ENCODE peak calls at places on chromosomes 12 and 14, in nine cellular contexts. One of them, this sample, is unnamed.

GRCh38 chr14:22386924-22387775 is 201.9 kb downstream of the DAD1 start:
- DNase-seq in PC-3: peak
- DNase-seq in HepG2: peak
- DNase-seq in mesenchymal stem cell: peak
- DNase-seq in IMR-90: peak
- DNase-seq in H9: peak
- DNase-seq in endothelial cell of umbilical vein: peak
- DNase-seq in fibroblast of lung: peak
- DNase-seq in GM23248: peak
- DNase-seq in this sample: peak

GRCh38 chr12:50033317-50033679 is 8.0 kb upstream of the RACGAP1 start:
- DNase-seq in PC-3: no peak
- DNase-seq in HepG2: no peak
- DNase-seq in mesenchymal stem cell: no peak
- DNase-seq in IMR-90: no peak
- DNase-seq in H9: no peak
- DNase-seq in endothelial cell of umbilical vein: no peak
- DNase-seq in fibroblast of lung: no peak
- DNase-seq in GM23248: no peak
- DNase-seq in this sample: no peak

GRCh38 chr12:45912774-45913173 is 77.6 kb downstream of the SCAF11 start:
- DNase-seq in PC-3: no peak
- DNase-seq in HepG2: no peak
- DNase-seq in mesenchymal stem cell: no peak
- DNase-seq in IMR-90: no peak
- DNase-seq in H9: no peak
- DNase-seq in endothelial cell of umbilical vein: peak
- DNase-seq in fibroblast of lung: no peak
- DNase-seq in GM23248: no peak
- DNase-seq in this sample: no peak

GRCh38 chr14:20998674-20999366 is at the start of gene SLC39A2:
- DNase-seq in PC-3: peak
- DNase-seq in HepG2: no peak
- DNase-seq in mesenchymal stem cell: peak
- DNase-seq in IMR-90: peak
- DNase-seq in H9: peak
- DNase-seq in endothelial cell of umbilical vein: no peak
- DNase-seq in fibroblast of lung: peak
- DNase-seq in GM23248: peak
- DNase-seq in this sample: peak

GRCh38 chr12:18750087-18750486 is 12.2 kb downstream of the CAPZA3 start:
- DNase-seq in PC-3: peak
- DNase-seq in HepG2: no peak
- DNase-seq in mesenchymal stem cell: peak
- DNase-seq in IMR-90: peak
- DNase-seq in H9: no peak
- DNase-seq in endothelial cell of umbilical vein: no peak
- DNase-seq in fibroblast of lung: peak
- DNase-seq in GM23248: peak
- DNase-seq in this sample: peak

GRCh38 chr12:49808686-49809368 is 19.4 kb downstream of the NCKAP5L start:
- DNase-seq in PC-3: no peak
- DNase-seq in HepG2: no peak
- DNase-seq in mesenchymal stem cell: peak
- DNase-seq in IMR-90: peak
- DNase-seq in H9: no peak
- DNase-seq in endothelial cell of umbilical vein: no peak
- DNase-seq in fibroblast of lung: no peak
- DNase-seq in GM23248: peak
- DNase-seq in this sample: peak

GRCh38 chr12:104534162-104534856 is 77.6 kb downstream of the CHST11 start:
- DNase-seq in PC-3: no peak
- DNase-seq in HepG2: no peak
- DNase-seq in mesenchymal stem cell: no peak
- DNase-seq in IMR-90: no peak
- DNase-seq in H9: no peak
- DNase-seq in endothelial cell of umbilical vein: no peak
- DNase-seq in fibroblast of lung: no peak
- DNase-seq in GM23248: no peak
- DNase-seq in this sample: no peak

GRCh38 chr12:6280053-6280469 is 30.4 kb upstream of the PLEKHG6 start:
- DNase-seq in PC-3: peak
- DNase-seq in HepG2: peak
- DNase-seq in mesenchymal stem cell: peak
- DNase-seq in IMR-90: peak
- DNase-seq in H9: no peak
- DNase-seq in endothelial cell of umbilical vein: peak
- DNase-seq in fibroblast of lung: peak
- DNase-seq in GM23248: peak
- DNase-seq in this sample: peak

GRCh38 chr12:51926718-51927117 is 19.4 kb downstream of the ACVRL1 start:
- DNase-seq in PC-3: peak
- DNase-seq in HepG2: peak
- DNase-seq in mesenchymal stem cell: peak
- DNase-seq in IMR-90: peak
- DNase-seq in H9: peak
- DNase-seq in endothelial cell of umbilical vein: peak
- DNase-seq in fibroblast of lung: peak
- DNase-seq in GM23248: peak
- DNase-seq in this sample: peak

GRCh38 chr12:111405856-111406473 is at the start of gene SH2B3:
- DNase-seq in PC-3: peak
- DNase-seq in HepG2: no peak
- DNase-seq in mesenchymal stem cell: no peak
- DNase-seq in IMR-90: peak
- DNase-seq in H9: no peak
- DNase-seq in endothelial cell of umbilical vein: no peak
- DNase-seq in fibroblast of lung: peak
- DNase-seq in GM23248: peak
- DNase-seq in this sample: no peak

GRCh38 chr12:128933039-128933438 is 79.8 kb downstream of the GLT1D1 start:
- DNase-seq in PC-3: no peak
- DNase-seq in HepG2: no peak
- DNase-seq in mesenchymal stem cell: no peak
- DNase-seq in IMR-90: no peak
- DNase-seq in H9: no peak
- DNase-seq in endothelial cell of umbilical vein: no peak
- DNase-seq in fibroblast of lung: no peak
- DNase-seq in GM23248: no peak
- DNase-seq in this sample: no peak

GRCh38 chr14:33844118-33844517 is 106.8 kb downstream of the EGLN3 start:
- DNase-seq in PC-3: no peak
- DNase-seq in HepG2: no peak
- DNase-seq in mesenchymal stem cell: no peak
- DNase-seq in IMR-90: no peak
- DNase-seq in H9: no peak
- DNase-seq in endothelial cell of umbilical vein: no peak
- DNase-seq in fibroblast of lung: no peak
- DNase-seq in GM23248: no peak
- DNase-seq in this sample: no peak

GRCh38 chr12:116592116-116592637 is 33.0 kb downstream of the MAP1LC3B2 start:
- DNase-seq in PC-3: no peak
- DNase-seq in HepG2: no peak
- DNase-seq in mesenchymal stem cell: no peak
- DNase-seq in IMR-90: no peak
- DNase-seq in H9: no peak
- DNase-seq in endothelial cell of umbilical vein: peak
- DNase-seq in fibroblast of lung: no peak
- DNase-seq in GM23248: peak
- DNase-seq in this sample: no peak

GRCh38 chr14:54566410-54567223 is at the start of gene SAMD4A:
- DNase-seq in PC-3: peak
- DNase-seq in HepG2: peak
- DNase-seq in mesenchymal stem cell: peak
- DNase-seq in IMR-90: peak
- DNase-seq in H9: peak
- DNase-seq in endothelial cell of umbilical vein: peak
- DNase-seq in fibroblast of lung: peak
- DNase-seq in GM23248: peak
- DNase-seq in this sample: peak

GRCh38 chr12:67909091-67909531 is 80.1 kb upstream of the IFNG-AS1 start:
- DNase-seq in PC-3: peak
- DNase-seq in HepG2: no peak
- DNase-seq in mesenchymal stem cell: peak
- DNase-seq in IMR-90: peak
- DNase-seq in H9: no peak
- DNase-seq in endothelial cell of umbilical vein: no peak
- DNase-seq in fibroblast of lung: peak
- DNase-seq in GM23248: peak
- DNase-seq in this sample: no peak
- H3K9ac ChIP-seq in PC-3: no peak
- H3K9ac ChIP-seq in HepG2: no peak
- H3K9ac ChIP-seq in mesenchymal stem cell: no peak
- H3K9ac ChIP-seq in IMR-90: no peak
- H3K9ac ChIP-seq in H9: no peak
- H3K9ac ChIP-seq in endothelial cell of umbilical vein: no peak
- H3K9ac ChIP-seq in fibroblast of lung: no peak
- H3K9ac ChIP-seq in GM23248: peak
- H3K9ac ChIP-seq in this sample: no peak

DNA sequence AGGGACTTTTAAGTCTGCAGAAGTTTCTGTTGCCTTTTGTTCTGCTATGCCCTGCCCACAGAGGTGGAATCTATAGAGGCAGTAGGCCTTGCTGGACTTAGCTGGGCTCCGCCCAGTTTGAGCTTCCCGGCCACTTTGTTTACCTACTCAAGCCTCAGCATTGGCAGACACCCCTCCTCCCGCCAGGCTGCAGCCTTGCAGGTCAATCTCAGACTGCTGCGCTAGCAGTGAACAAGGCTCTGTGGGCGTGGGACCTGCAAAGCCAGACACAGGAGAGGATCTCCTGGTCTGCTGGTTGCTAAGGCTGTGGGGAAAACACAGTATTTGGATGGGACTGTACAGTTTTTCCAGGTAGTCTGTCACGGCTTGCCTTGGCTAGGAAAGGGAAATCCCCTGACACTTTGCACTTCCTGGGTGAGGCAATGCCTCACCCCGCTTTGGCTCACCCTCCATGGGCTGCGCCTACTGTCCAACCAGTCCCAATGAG is 43.7 kb downstream of the CCDC59 start:
- DNase-seq in PC-3: peak
- DNase-seq in HepG2: peak
- DNase-seq in mesenchymal stem cell: no peak
- DNase-seq in IMR-90: no peak
- DNase-seq in H9: peak
- DNase-seq in endothelial cell of umbilical vein: no peak
- DNase-seq in fibroblast of lung: no peak
- DNase-seq in GM23248: no peak
- DNase-seq in this sample: peak
- H3K9ac ChIP-seq in PC-3: no peak
- H3K9ac ChIP-seq in HepG2: no peak
- H3K9ac ChIP-seq in mesenchymal stem cell: no peak
- H3K9ac ChIP-seq in IMR-90: no peak
- H3K9ac ChIP-seq in H9: no peak
- H3K9ac ChIP-seq in endothelial cell of umbilical vein: no peak
- H3K9ac ChIP-seq in fibroblast of lung: no peak
- H3K9ac ChIP-seq in GM23248: no peak
- H3K9ac ChIP-seq in this sample: no peak

DNA sequence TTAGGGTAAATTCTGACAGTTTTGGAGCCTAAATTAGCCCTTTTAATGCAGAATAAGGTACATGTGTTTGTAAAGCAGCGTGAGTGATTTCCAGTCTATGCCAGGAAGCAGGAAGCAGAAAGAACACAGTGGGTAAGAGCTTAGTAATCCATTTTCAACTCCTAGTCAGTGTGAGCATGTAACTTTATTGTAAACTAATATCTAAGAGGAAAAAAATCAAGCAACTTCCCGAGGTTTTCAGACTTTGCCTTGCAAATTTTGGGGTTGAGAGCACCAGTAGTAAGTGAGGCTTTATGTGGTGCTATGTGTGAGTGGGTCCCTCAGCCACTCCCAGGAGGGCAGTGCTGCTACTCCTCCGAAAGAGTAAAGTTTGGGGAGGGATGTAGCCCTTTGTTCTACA is 2.9 kb downstream of the CIPC start:
- DNase-seq in PC-3: no peak
- DNase-seq in HepG2: no peak
- DNase-seq in mesenchymal stem cell: no peak
- DNase-seq in IMR-90: peak
- DNase-seq in H9: no peak
- DNase-seq in endothelial cell of umbilical vein: peak
- DNase-seq in fibroblast of lung: no peak
- DNase-seq in GM23248: peak
- DNase-seq in this sample: no peak
- H3K9ac ChIP-seq in PC-3: no peak
- H3K9ac ChIP-seq in HepG2: no peak
- H3K9ac ChIP-seq in mesenchymal stem cell: no peak
- H3K9ac ChIP-seq in IMR-90: no peak
- H3K9ac ChIP-seq in H9: no peak
- H3K9ac ChIP-seq in endothelial cell of umbilical vein: no peak
- H3K9ac ChIP-seq in fibroblast of lung: no peak
- H3K9ac ChIP-seq in GM23248: no peak
- H3K9ac ChIP-seq in this sample: no peak

GRCh38 chr14:95440496-95440895 is 76.0 kb downstream of the SYNE3 start:
- DNase-seq in PC-3: no peak
- DNase-seq in HepG2: no peak
- DNase-seq in mesenchymal stem cell: no peak
- DNase-seq in IMR-90: peak
- DNase-seq in H9: no peak
- DNase-seq in endothelial cell of umbilical vein: no peak
- DNase-seq in fibroblast of lung: no peak
- DNase-seq in GM23248: no peak
- DNase-seq in this sample: no peak

GRCh38 chr14:95442016-95442632 is 74.3 kb downstream of the SYNE3 start:
- DNase-seq in PC-3: no peak
- DNase-seq in HepG2: no peak
- DNase-seq in mesenchymal stem cell: no peak
- DNase-seq in IMR-90: no peak
- DNase-seq in H9: no peak
- DNase-seq in endothelial cell of umbilical vein: no peak
- DNase-seq in fibroblast of lung: no peak
- DNase-seq in GM23248: no peak
- DNase-seq in this sample: no peak

GRCh38 chr14:95444132-95445129 is 72.0 kb downstream of the SYNE3 start:
- DNase-seq in PC-3: no peak
- DNase-seq in HepG2: peak
- DNase-seq in mesenchymal stem cell: no peak
- DNase-seq in IMR-90: no peak
- DNase-seq in H9: no peak
- DNase-seq in endothelial cell of umbilical vein: no peak
- DNase-seq in fibroblast of lung: no peak
- DNase-seq in GM23248: no peak
- DNase-seq in this sample: no peak

GRCh38 chr14:95440951-95441350 is 75.5 kb downstream of the SYNE3 start:
- DNase-seq in PC-3: no peak
- DNase-seq in HepG2: no peak
- DNase-seq in mesenchymal stem cell: peak
- DNase-seq in IMR-90: peak
- DNase-seq in H9: no peak
- DNase-seq in endothelial cell of umbilical vein: no peak
- DNase-seq in fibroblast of lung: no peak
- DNase-seq in GM23248: peak
- DNase-seq in this sample: peak

DNA sequence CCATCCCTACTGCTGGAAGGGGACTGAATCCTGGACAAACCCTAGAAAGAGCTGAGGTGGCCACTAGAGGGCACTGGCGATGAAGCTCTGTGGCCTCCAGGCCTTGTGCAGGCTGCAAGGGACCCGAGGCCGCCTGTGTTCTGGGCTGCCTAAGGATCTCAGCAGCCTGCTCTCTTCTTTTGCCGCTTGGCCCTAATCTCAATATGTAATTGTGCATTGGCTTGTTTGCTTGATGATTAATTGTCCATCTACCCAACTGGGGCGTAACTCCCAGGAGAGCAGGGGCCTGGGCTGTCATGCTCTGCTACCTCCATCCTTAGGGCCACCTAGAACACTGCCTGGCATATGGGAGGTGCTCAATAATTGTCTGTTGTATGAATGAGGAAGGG is 73.8 kb downstream of the SYNE3 start:
- DNase-seq in PC-3: peak
- DNase-seq in HepG2: peak
- DNase-seq in mesenchymal stem cell: peak
- DNase-seq in IMR-90: peak
- DNase-seq in H9: peak
- DNase-seq in endothelial cell of umbilical vein: peak
- DNase-seq in fibroblast of lung: peak
- DNase-seq in GM23248: peak
- DNase-seq in this sample: peak
- H3K9ac ChIP-seq in PC-3: no peak
- H3K9ac ChIP-seq in HepG2: no peak
- H3K9ac ChIP-seq in mesenchymal stem cell: no peak
- H3K9ac ChIP-seq in IMR-90: no peak
- H3K9ac ChIP-seq in H9: no peak
- H3K9ac ChIP-seq in endothelial cell of umbilical vein: no peak
- H3K9ac ChIP-seq in fibroblast of lung: no peak
- H3K9ac ChIP-seq in GM23248: no peak
- H3K9ac ChIP-seq in this sample: no peak

This sample was measured in mesendoderm.